ENCODE peak calls at places on chromosomes 6 and 20, in six cellular contexts. Y, U, C, Z, F and I are unnamed samples. For H3K4me1 and H3K36me3, the result is how much of the 10 kb centered on the place peaks cover.

GRCh38 chr6:25370175-25371036 is 91.2 kb downstream of the CARMIL1 start:
- DNase-seq in U (no peak), C (no peak), Z (no peak), Y (no peak), F (no peak), I (no peak)

GRCh38 chr6:154738561-154738961 is 5.3 kb downstream of the SCAF8 start:
- DNase-seq in F (no peak), C (no peak), U (no peak), Z (no peak), Y (no peak), I (no peak)

GRCh38 chr6:26411751-26412150 is 9.7 kb downstream of the BTN3A1 start:
- DNase-seq in U (no peak), Y (no peak), Z (no peak), F (no peak), C (no peak), I (no peak)

GRCh38 chr20:44579313-44580090 is 2.9 kb upstream of the PKIG start:
- DNase-seq in Y (no peak), Z (no peak), F (no peak), C (no peak), U (no peak), I (no peak)

GRCh38 chr20:31572701-31573554 is 32.2 kb upstream of the ID1 start:
- DNase-seq in F (peak), C (peak), U (peak), Y (peak), Z (peak), I (peak)

GRCh38 chr6:130708338-130708737 is 118.9 kb upstream of the SMLR1 start:
- DNase-seq in Z (no peak), U (no peak), Y (no peak), C (no peak), F (no peak), I (no peak)

GRCh38 chr6:152318278-152318677 is 318.9 kb downstream of the SYNE1 start:
- DNase-seq in C (no peak), Y (no peak), U (no peak), F (no peak), Z (no peak), I (no peak)

GRCh38 chr20:47784599-47785320 is 521 bp downstream of the SULF2 start:
- DNase-seq in F (peak), U (peak), Y (no peak), Z (peak), C (no peak), I (peak)

GRCh38 chr6:41757931-41758640 is 10.9 kb upstream of the PGC start:
- DNase-seq in U (no peak), Z (no peak), C (no peak), F (no peak), Y (no peak), I (no peak)

GRCh38 chr20:44069203-44069931 is 117.6 kb downstream of the JPH2 start:
- DNase-seq in F (no peak), Z (no peak), Y (no peak), C (peak), U (peak), I (no peak)

GRCh38 chr20:48619126-48620101 is 208.4 kb downstream of the PREX1 start:
- DNase-seq in Y (no peak), F (peak), Z (peak), U (peak), C (no peak), I (peak)

GRCh38 chr20:38973546-38974120 is 11.5 kb downstream of the DHX35 start:
- DNase-seq in U (no peak), C (no peak), F (peak), Z (peak), Y (no peak), I (no peak)

GRCh38 chr20:22449115-22449973 is 135.0 kb downstream of the FOXA2 start:
- DNase-seq in U (no peak), Y (no peak), F (no peak), Z (no peak), C (no peak), I (no peak)

GRCh38 chr20:25567286-25567685 is 18.0 kb downstream of the NINL start:
- DNase-seq in C (no peak), Z (no peak), Y (no peak), U (no peak), F (no peak), I (no peak)

GRCh38 chr20:57389695-57390603 is 1.2 kb upstream of the RBM38 start:
- DNase-seq in C (peak), Y (peak), U (peak), Z (no peak), F (no peak), I (no peak)

GRCh38 chr6:108464506-108465084 is 96.1 kb upstream of the FOXO3 start:
- DNase-seq in C (no peak), U (no peak), Y (no peak), F (no peak), Z (no peak), I (no peak)

GRCh38 chr20:20017852-20018245 is 687 bp downstream of the NAA20 start:
- DNase-seq in U (no peak), Z (no peak), C (no peak), F (no peak), Y (no peak), I (no peak)

GRCh38 chr20:45987108-45987780 is 15.2 kb upstream of the ZNF335 start:
- DNase-seq in C (no peak), Z (peak), Y (peak), U (peak), F (no peak), I (peak)

GRCh38 chr6:142856857-142857608 is 87.9 kb downstream of the HIVEP2 start:
- DNase-seq in Z (no peak), U (no peak), Y (no peak), F (no peak), C (no peak), I (no peak)

GRCh38 chr6:126657556-126658129 is 317.7 kb downstream of the CENPW start:
- DNase-seq in C (no peak), F (no peak), U (no peak), Z (no peak), Y (no peak), I (no peak)

GRCh38 chr6:48423640-48424365 is 312.8 kb upstream of the PTCHD4 start:
- DNase-seq in Z (no peak), F (no peak), Y (no peak), C (no peak), U (no peak), I (no peak)

GRCh38 chr6:14977747-14978382 is 268.0 kb upstream of the JARID2 start:
- DNase-seq in Z (no peak), C (no peak), Y (no peak), U (no peak), F (no peak), I (no peak)

GRCh38 chr20:38321959-38322598 is 18.1 kb downstream of the BPI start:
- DNase-seq in C (no peak), Y (no peak), F (peak), U (no peak), Z (no peak), I (no peak)

GRCh38 chr20:38748863-38749153 is 548 bp downstream of the ACTR5 start:
- DNase-seq in U (no peak), C (no peak), Z (no peak), F (no peak), Y (no peak), I (no peak)

GRCh38 chr6:69164564-69165252 is 529.6 kb downstream of the ADGRB3 start:
- DNase-seq in Y (no peak), Z (no peak), C (no peak), F (no peak), U (no peak), I (no peak)

GRCh38 chr6:74000582-74000981 is 304.6 kb downstream of the CD109 start:
- DNase-seq in U (no peak), F (no peak), Y (no peak), C (no peak), Z (no peak), I (no peak)

GRCh38 chr20:62476074-62476838 is 461 bp upstream of the GATA5 start:
- DNase-seq in U (no peak), Y (no peak), Z (peak), F (no peak), C (no peak), I (peak)

GRCh38 chr20:23995905-23996666 is 7.5 kb upstream of the GGTLC1 start:
- DNase-seq in C (no peak), Z (peak), Y (no peak), F (peak), U (no peak), I (peak)

GRCh38 chr20:64119681-64120341 is 12.4 kb upstream of the NPBWR2 start:
- DNase-seq in C (peak), F (no peak), U (peak), Z (no peak), Y (no peak), I (no peak)

GRCh38 chr6:25138024-25138696 is 141.0 kb upstream of the CARMIL1 start:
- DNase-seq in F (peak), Y (peak), C (peak), Z (peak), U (peak), I (peak)

GRCh38 chr20:52033313-52033712 is 158.3 kb downstream of the ZFP64 start:
- DNase-seq in U (no peak), F (no peak), C (no peak), Z (no peak), Y (no peak), I (no peak)

GRCh38 chr6:31651602-31652191 is 764 bp downstream of the BAG6 start:
- DNase-seq in Y (no peak), F (no peak), C (peak), U (no peak), Z (no peak), I (no peak)

GRCh38 chr6:443621-444175 is 52.1 kb downstream of the IRF4 start:
- DNase-seq in C (peak), Z (no peak), Y (no peak), U (peak), F (no peak), I (no peak)

GRCh38 chr20:9912858-9913434 is 74.1 kb upstream of the PAK5 start:
- DNase-seq in Z (peak), Y (no peak), C (no peak), F (peak), U (no peak), I (no peak)
- H3K4me1 ChIP-seq in Z (under half), Y (under half), C (under half), F (under half), U (under half), I (under half)

DNA sequence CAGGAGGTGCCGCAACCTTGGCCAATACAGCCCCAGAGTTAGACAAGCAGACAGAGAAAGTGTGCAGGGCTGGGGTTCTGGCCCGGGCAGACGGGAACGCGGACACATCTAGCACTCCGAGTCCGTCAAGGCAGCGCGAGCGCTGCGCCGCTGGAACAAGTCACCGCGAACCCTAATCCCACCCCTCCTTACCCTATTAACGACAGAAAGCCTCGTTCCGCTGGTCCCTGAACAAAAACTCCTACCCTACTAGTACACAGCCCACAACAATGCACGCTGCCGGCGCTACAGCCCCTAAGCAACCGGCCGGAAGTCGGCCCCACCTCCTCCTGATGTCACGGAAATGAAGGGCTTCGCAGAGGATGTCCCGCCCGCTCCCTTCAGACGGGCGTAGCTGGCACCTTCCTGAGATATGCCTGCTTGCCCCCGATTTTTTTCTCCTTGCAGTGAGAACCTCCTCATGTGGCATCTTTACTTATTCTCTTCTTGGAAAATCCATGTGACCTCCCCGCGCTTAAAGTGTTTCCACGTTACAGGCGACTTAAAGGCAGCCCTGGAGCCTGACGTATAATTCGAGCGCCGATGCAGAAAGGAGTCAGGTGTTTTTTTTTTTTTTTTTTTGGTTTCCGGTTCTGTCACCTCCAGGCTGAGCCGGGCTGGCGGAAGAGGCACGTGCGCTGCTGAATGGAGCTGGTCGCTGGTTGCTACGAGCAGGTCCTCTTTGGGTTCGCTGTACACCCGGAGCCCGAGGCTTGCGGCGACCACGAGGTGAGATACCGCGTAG is at the start of the genes C6orf52 and PAK1IP1:
- DNase-seq in F (peak), C (peak), U (peak), Y (peak), Z (peak), I (peak)
- TF ChIP-seq CTCF in F (peak), C (no peak), U (no peak), Y (no peak), Z (no peak), I (no peak)

GRCh38 chr6:166534658-166535406 is 51.6 kb downstream of the RAMACL start:
- DNase-seq in F (no peak), U (no peak), Z (no peak), Y (no peak), C (no peak), I (no peak)
- H3K36me3 ChIP-seq in F (under half), U (under half), Z (under half), Y (under half), C (under half), I (half or more)

DNA sequence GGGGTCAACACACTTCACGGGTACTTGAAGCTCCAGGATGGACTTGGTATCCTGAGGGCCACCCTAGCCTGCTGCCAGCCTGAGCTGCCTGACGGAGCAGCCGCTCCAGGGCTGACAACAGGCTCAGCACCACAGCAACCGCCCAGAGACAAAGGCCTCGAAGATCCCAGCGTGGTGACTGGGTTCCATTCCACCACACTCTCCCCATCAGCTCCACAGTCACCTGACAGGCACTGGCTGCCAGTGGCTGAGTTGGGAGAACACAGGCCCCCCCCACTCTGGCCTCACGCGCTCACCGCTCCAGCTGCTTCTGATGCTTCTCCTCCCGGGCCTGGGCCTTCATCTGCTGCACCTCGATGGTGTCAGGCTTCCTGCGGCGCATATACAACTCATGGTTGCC is 48.2 kb downstream of the EZR start:
- DNase-seq in Y (no peak), F (no peak), Z (peak), U (no peak), C (peak), I (peak)
- H3K4me1 ChIP-seq in Y (under half), F (under half), Z (under half), U (under half), C (under half), I (half or more)

DNA sequence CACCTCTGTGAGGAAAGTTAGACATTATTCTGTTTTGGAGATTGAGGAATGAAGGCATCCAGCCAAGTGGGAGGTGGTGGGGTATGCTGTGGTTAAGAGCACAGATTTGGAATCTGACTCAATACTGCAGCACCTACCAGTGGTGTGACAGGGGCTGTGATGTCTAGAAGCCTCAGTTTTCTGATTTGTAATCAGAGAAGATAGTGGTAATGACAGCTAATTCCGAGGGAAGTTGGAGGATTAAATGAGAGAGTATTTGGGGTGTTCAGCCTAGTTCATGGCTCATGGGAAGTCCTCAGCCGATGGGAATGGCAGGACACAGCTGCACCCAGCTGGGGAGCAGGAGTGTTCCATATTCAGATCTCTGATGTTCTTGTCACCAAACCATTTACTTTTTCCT is 9.2 kb downstream of the SLC9A8 start:
- DNase-seq in U (no peak), F (no peak), C (no peak), Y (no peak), Z (no peak), I (no peak)
- TF ChIP-seq CTCF in U (no peak), F (no peak), C (no peak), Y (no peak), Z (peak), I (peak)

GRCh38 chr6:16132909-16133308 is 4.0 kb downstream of the MYLIP start:
- DNase-seq in Y (no peak), U (no peak), F (no peak), Z (no peak), C (no peak), I (no peak)
- H3K36me3 ChIP-seq in Y (under half), U (under half), F (under half), Z (under half), C (under half), I (under half)

GRCh38 chr20:36929691-36930090 is 21.8 kb downstream of the SAMHD1 start:
- DNase-seq in U (no peak), C (no peak), F (no peak), Y (no peak), Z (no peak), I (no peak)

GRCh38 chr20:36925234-36925633 is 26.3 kb downstream of the SAMHD1 start:
- DNase-seq in F (no peak), Y (no peak), C (no peak), Z (no peak), U (no peak), I (no peak)

GRCh38 chr20:36926653-36927200 is 24.8 kb downstream of the SAMHD1 start:
- DNase-seq in F (no peak), Y (no peak), Z (no peak), C (no peak), U (no peak), I (no peak)

GRCh38 chr20:36929290-36929689 is 22.2 kb downstream of the SAMHD1 start:
- DNase-seq in Z (no peak), Y (no peak), U (peak), C (peak), F (no peak), I (no peak)

GRCh38 chr20:36927704-36928103 is 23.8 kb downstream of the SAMHD1 start:
- DNase-seq in Z (no peak), C (no peak), U (no peak), Y (no peak), F (no peak), I (no peak)
- H3K4me1 ChIP-seq in Z (under half), C (under half), U (under half), Y (under half), F (under half), I (under half)

GRCh38 chr6:163708459-163708858 is 293.9 kb downstream of the QKI start:
- DNase-seq in F (no peak), U (no peak), Y (no peak), C (no peak), Z (no peak), I (peak)

GRCh38 chr6:163706688-163707087 is 292.2 kb downstream of the QKI start:
- DNase-seq in Y (no peak), U (no peak), C (no peak), F (no peak), Z (no peak), I (no peak)

GRCh38 chr6:163709255-163709654 is 294.7 kb downstream of the QKI start:
- DNase-seq in C (no peak), F (no peak), U (no peak), Y (no peak), Z (no peak), I (no peak)

GRCh38 chr6:163705923-163706322 is 291.4 kb downstream of the QKI start:
- DNase-seq in Z (no peak), F (no peak), U (no peak), C (no peak), Y (no peak), I (no peak)

DNA sequence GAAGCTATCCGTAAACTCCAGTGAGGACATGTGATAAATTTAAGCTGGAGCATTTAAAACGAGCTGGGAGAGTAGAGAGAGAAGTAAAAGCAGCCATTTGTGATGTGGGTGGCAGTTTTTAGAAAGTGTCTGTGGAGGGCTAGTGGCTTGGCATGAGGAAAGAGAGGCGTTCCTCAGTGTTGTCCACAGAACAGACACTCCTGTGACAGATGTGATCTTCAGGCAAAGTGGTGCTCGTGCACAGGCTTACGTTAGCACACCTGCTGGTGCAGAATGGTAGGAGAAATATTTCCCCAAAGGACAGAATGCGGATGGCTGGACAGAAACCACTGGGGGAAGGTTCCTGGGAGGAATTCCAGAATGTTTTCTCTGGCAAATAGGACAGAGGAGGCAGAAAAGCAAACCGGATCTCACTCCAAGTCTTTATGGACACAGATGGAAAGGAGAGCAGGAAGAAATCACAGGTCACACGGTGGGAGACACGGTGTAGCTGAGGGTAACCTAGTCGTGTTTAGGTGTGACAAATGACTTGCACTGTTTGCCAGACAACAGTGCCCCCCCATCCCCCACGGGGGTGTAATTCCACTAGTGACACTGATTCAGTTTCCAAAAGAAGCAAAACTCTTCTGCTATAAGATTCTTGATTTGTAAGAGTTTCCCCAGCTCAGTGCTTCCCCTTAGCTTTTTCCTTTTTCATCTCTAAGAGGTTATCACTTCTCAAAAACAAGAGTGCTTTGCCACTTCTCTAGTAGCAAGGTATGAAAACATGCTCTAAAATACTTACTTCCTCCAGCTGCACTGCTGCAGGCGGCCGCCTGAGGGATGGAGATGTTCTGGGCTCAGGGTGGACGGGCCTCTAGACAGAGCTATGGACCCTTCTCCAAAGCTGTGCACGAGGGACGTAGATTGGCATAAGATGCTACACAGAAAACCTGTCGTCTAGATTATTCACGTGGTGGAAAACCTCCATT is 293.2 kb downstream of the QKI start:
- DNase-seq in U (no peak), Y (no peak), Z (no peak), C (no peak), F (no peak), I (no peak)
- TF ChIP-seq CTCF in U (no peak), Y (no peak), Z (no peak), C (no peak), F (no peak), I (no peak)

DNA sequence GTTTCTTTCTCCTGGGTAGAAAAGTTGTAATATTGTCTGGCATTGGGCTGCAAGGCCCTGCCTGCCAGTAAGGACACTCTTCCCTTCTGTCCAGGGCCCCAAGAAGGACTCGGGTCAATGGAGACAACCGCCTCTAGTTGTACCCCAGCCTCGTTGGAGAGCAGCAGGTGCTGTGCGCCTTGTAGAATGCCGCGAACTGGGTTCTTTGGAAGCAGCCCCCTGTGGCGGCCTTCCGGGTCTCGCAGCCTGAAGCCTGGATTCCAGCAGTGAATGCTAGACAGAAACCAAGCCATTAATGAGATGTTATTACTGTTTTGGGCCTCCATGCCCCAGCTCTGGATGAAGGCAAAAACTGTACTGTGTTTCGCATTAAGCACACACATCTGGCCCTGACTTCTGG is 37.0 kb downstream of the PLCG1 start:
- DNase-seq in U (peak), Y (no peak), C (peak), F (peak), Z (no peak), I (no peak)
- H3K36me3 ChIP-seq in U (half or more), Y (under half), C (under half), F (under half), Z (under half), I (under half)